ENCODE peak calls at places on chromosome 21, in four cellular contexts. U is LHCN-M2, K is ELR, O is left lung. E is an unnamed sample.

GRCh38 chr21:38714998-38715397 is 90.7 kb upstream of the ETS2 start:
- DNase-seq in U (no peak), K (no peak), O (no peak), E (no peak)

GRCh38 chr21:45405819-45406762 is 1.1 kb downstream of the COL18A1 start:
- DNase-seq in O (peak), U (no peak), K (peak), E (no peak)

GRCh38 chr21:44817914-44818635 is at the start of gene SUMO3:
- DNase-seq in K (peak), U (peak), O (peak), E (no peak)

GRCh38 chr21:34865922-34866271 is 183.2 kb downstream of the RUNX1 start:
- DNase-seq in O (no peak), K (no peak), U (no peak), E (no peak)

GRCh38 chr21:28884481-28884880 is 108.2 kb downstream of the LTN1 start:
- DNase-seq in K (peak), U (peak), O (no peak), E (no peak)

GRCh38 chr21:41064325-41064724 is 103.6 kb upstream of the BACE2 start:
- DNase-seq in U (no peak), K (no peak), O (no peak), E (no peak)

GRCh38 chr21:32802954-32803353 is 31.4 kb upstream of the PAXBP1 start:
- DNase-seq in O (no peak), K (no peak), U (no peak), E (no peak)

GRCh38 chr21:37006521-37007291 is at the start of gene RIPPLY3:
- DNase-seq in U (no peak), K (peak), O (peak), E (no peak)

GRCh38 chr21:45945066-45945867 is 36.3 kb upstream of the COL6A1 start:
- DNase-seq in K (no peak), O (peak), U (no peak), E (no peak)

GRCh38 chr21:36783612-36784383 is 84.9 kb downstream of the SIM2 start:
- DNase-seq in O (no peak), U (peak), K (peak), E (peak)

GRCh38 chr21:15076730-15077129 is 11.9 kb upstream of the NRIP1 start:
- DNase-seq in O (no peak), K (no peak), U (no peak), E (no peak)

GRCh38 chr21:39715804-39716397 is 29.1 kb upstream of the IGSF5 start:
- DNase-seq in U (peak), O (no peak), K (peak), E (peak)

GRCh38 chr21:38910390-38911008 is 104.8 kb downstream of the ETS2 start:
- DNase-seq in K (peak), U (no peak), O (no peak), E (no peak)

GRCh38 chr21:35036521-35037383 is 12.3 kb downstream of the RUNX1 start:
- DNase-seq in O (no peak), K (no peak), U (no peak), E (no peak)

GRCh38 chr21:32768530-32768929 is 3.0 kb downstream of the PAXBP1 start:
- DNase-seq in U (no peak), K (no peak), O (no peak), E (no peak)

GRCh38 chr21:36504067-36505058 is 24.4 kb upstream of the CLDN14 start:
- DNase-seq in K (peak), O (no peak), U (peak), E (peak)

GRCh38 chr21:16605588-16605987 is 875.8 kb downstream of the USP25 start:
- DNase-seq in U (no peak), K (no peak), O (no peak), E (no peak)

GRCh38 chr21:38234395-38235142 is 22.2 kb upstream of the KCNJ15 start:
- DNase-seq in U (no peak), K (no peak), O (no peak), E (no peak)

GRCh38 chr21:27756191-27756590 is 789.3 kb upstream of the ADAMTS5 start:
- DNase-seq in O (no peak), K (no peak), U (no peak), E (no peak)

GRCh38 chr21:35227774-35228173 is 178.7 kb upstream of the RUNX1 start:
- DNase-seq in K (no peak), O (no peak), U (peak), E (no peak)

GRCh38 chr21:36163780-36164426 is 7.3 kb downstream of the DOP1B start:
- DNase-seq in U (no peak), O (no peak), K (no peak), E (no peak)

GRCh38 chr21:38984982-38985422 is 179.3 kb downstream of the ETS2 start:
- DNase-seq in U (peak), O (no peak), K (peak), E (no peak)

GRCh38 chr21:32772281-32773047 is 909 bp upstream of the PAXBP1 start:
- DNase-seq in O (no peak), U (peak), K (peak), E (peak)

GRCh38 chr21:45308211-45309068 is 20.7 kb upstream of the POFUT2 start:
- DNase-seq in U (peak), O (peak), K (peak), E (no peak)

GRCh38 chr21:21436012-21436545 is 437.9 kb downstream of the NCAM2 start:
- DNase-seq in O (no peak), K (peak), U (peak), E (no peak)